ENCODE peak calls at places on chromosome 13, in eight cellular contexts. R, C, D, L, E, T, H and Z are unnamed samples.
A peak's percentile ranks its signal among the peaks of the same experiment; 100 is the strongest.

GRCh38 chr13:50187352-50188029 is 172.2 kb downstream of the KCNRG start:
- DNase-seq in H (no peak), E (no peak), D (no peak), T (no peak), C (no peak), R (no peak), L (no peak), Z (no peak)

GRCh38 chr13:107124129-107124718 is 556.3 kb upstream of the ARGLU1 start:
- DNase-seq in R (peak; percentile 15), T (no peak), D (peak; percentile 13), C (no peak), E (no peak), L (no peak), H (no peak), Z (no peak)

GRCh38 chr13:37097008-37097579 is 8.4 kb downstream of the CSNK1A1L start:
- DNase-seq in T (no peak), D (no peak), E (no peak), R (no peak), L (no peak), C (no peak), H (no peak), Z (no peak)

GRCh38 chr13:106567421-106568224 is at the start of gene ARGLU1:
- DNase-seq in H (peak; percentile 80), E (no peak), C (peak; percentile 92), L (peak; percentile 94), T (peak; percentile 92), R (peak; percentile 78), D (peak; percentile 80), Z (peak; percentile 97)

GRCh38 chr13:44523176-44524017 is 52.7 kb downstream of the TSC22D1 start:
- DNase-seq in R (peak; percentile 69), T (peak; percentile 20), D (no peak), H (no peak), C (no peak), L (no peak), E (no peak), Z (no peak)

GRCh38 chr13:92187378-92187989 is 789.1 kb downstream of the GPC5 start:
- DNase-seq in L (no peak), H (no peak), C (no peak), R (peak; percentile 53), D (peak; percentile 51), E (peak; percentile 16), T (peak; percentile 29), Z (no peak)

GRCh38 chr13:42377640-42378382 is 105.9 kb downstream of the AKAP11 start:
- DNase-seq in H (no peak), T (no peak), L (no peak), C (no peak), E (no peak), R (no peak), D (no peak), Z (no peak)

GRCh38 chr13:98889419-98890079 is 88.3 kb downstream of the DOCK9 start:
- DNase-seq in T (no peak), L (no peak), D (no peak), R (no peak), C (no peak), H (no peak), E (no peak), Z (no peak)

GRCh38 chr13:35769812-35770211 is 293.3 kb upstream of the MAB21L1 start:
- DNase-seq in E (no peak), T (no peak), H (no peak), L (no peak), C (no peak), D (no peak), R (no peak), Z (no peak)

GRCh38 chr13:44140146-44140545 is 233.5 kb upstream of the SERP2 start:
- DNase-seq in E (no peak), C (no peak), H (no peak), T (no peak), L (no peak), D (peak; percentile 93), R (no peak), Z (no peak)

GRCh38 chr13:75341025-75341424 is 140.9 kb downstream of the TBC1D4 start:
- DNase-seq in H (no peak), T (no peak), R (no peak), E (no peak), L (no peak), D (no peak), C (no peak), Z (no peak)

GRCh38 chr13:36813226-36813625 is 5.8 kb upstream of the RFXAP start:
- DNase-seq in C (no peak), L (no peak), E (no peak), R (no peak), H (no peak), D (no peak), T (no peak), Z (no peak)

GRCh38 chr13:111897178-111897845 is 169.6 kb upstream of the SOX1 start:
- DNase-seq in H (no peak), T (no peak), R (no peak), E (no peak), C (no peak), D (no peak), L (no peak), Z (no peak)

GRCh38 chr13:110546389-110546788 is 15.1 kb downstream of the RAB20 start:
- DNase-seq in D (no peak), L (no peak), T (no peak), R (no peak), H (no peak), C (no peak), E (no peak), Z (no peak)

GRCh38 chr13:25286308-25286968 is 850 bp downstream of the MTMR6 start:
- DNase-seq in L (no peak), E (no peak), H (no peak), R (peak; percentile 35), T (peak; percentile 18), C (no peak), D (peak; percentile 56), Z (no peak)

GRCh38 chr13:34698953-34699352 is 243.1 kb upstream of the NBEA start:
- DNase-seq in H (no peak), R (no peak), T (no peak), E (no peak), D (no peak), C (no peak), L (no peak), Z (no peak)

GRCh38 chr13:99329477-99329876 is 22.3 kb upstream of the GPR183 start:
- DNase-seq in C (no peak), L (no peak), R (no peak), D (no peak), H (no peak), T (no peak), E (no peak), Z (no peak)

GRCh38 chr13:47211106-47211505 is 314.3 kb upstream of the HTR2A start:
- DNase-seq in H (no peak), C (no peak), T (no peak), E (peak; percentile 26), D (no peak), R (peak; percentile 84), L (no peak), Z (no peak)

GRCh38 chr13:66805657-66806056 is 424.5 kb downstream of the PCDH9 start:
- DNase-seq in E (no peak), C (no peak), T (peak; percentile 16), D (no peak), L (no peak), R (peak; percentile 21), H (no peak), Z (no peak)

GRCh38 chr13:59398661-59399060 is 765.1 kb downstream of the DIAPH3 start:
- DNase-seq in R (no peak), C (no peak), T (no peak), H (no peak), D (no peak), L (no peak), E (no peak), Z (no peak)

GRCh38 chr13:30346789-30347167 is 39.4 kb upstream of the KATNAL1 start:
- DNase-seq in D (no peak), C (no peak), H (no peak), L (no peak), E (no peak), T (no peak), R (no peak), Z (no peak)

GRCh38 chr13:110923086-110923485 is 8.2 kb upstream of the ANKRD10 start:
- DNase-seq in C (no peak), H (no peak), E (no peak), D (no peak), L (no peak), R (no peak), T (no peak), Z (no peak)

GRCh38 chr13:25973576-25973975 is 78.2 kb downstream of the SHISA2 start:
- DNase-seq in L (no peak), H (no peak), E (no peak), C (no peak), D (no peak), R (no peak), T (no peak), Z (no peak)